ENCODE peak calls at places on chromosome 13, in six cellular contexts. X is adipocyte; I is bronchial epithelial cell; D is MCF 10A; J is effector memory CD4-positive, alpha-beta T cell; T is endothelial cell. P is an unnamed sample.

GRCh38 chr13:81487151-81487550 is 1146.2 kb upstream of the SPRY2 start:
- DNase-seq in X (peak; percentile 70), I (peak; percentile 63), D (peak; percentile 70), J (no peak), T (peak; percentile 53), P (peak; percentile 50)

GRCh38 chr13:98801626-98802418 is 49.4 kb upstream of the SLC15A1 start:
- DNase-seq in X (no peak), I (no peak), D (no peak), J (no peak), T (no peak), P (no peak)

GRCh38 chr13:101785858-101786257 is 333.4 kb downstream of the ITGBL1 start:
- DNase-seq in X (peak; percentile 69), I (peak; percentile 25), D (peak; percentile 54), J (no peak), T (peak; percentile 49), P (peak; percentile 72)

GRCh38 chr13:36310417-36311108 is 12.9 kb upstream of the CCDC169 start:
- DNase-seq in X (no peak), I (no peak), D (no peak), J (no peak), T (no peak), P (no peak)

GRCh38 chr13:48303331-48304131 is at the start of gene RB1:
- DNase-seq in X (peak; percentile 97), I (peak; percentile 81), D (peak; percentile 92), J (peak; percentile 89), T (peak; percentile 85), P (peak; percentile 71)

GRCh38 chr13:106382569-106382968 is 152.9 kb downstream of the EFNB2 start:
- DNase-seq in X (no peak), I (no peak), D (no peak), J (no peak), T (no peak), P (no peak)

GRCh38 chr13:96811049-96811448 is 183.2 kb downstream of the OXGR1 start:
- DNase-seq in X (no peak), I (no peak), D (no peak), J (no peak), T (no peak), P (no peak)

GRCh38 chr13:71861769-71862168 is 5.2 kb downstream of the DACH1 start:
- DNase-seq in X (no peak), I (no peak), D (no peak), J (no peak), T (no peak), P (no peak)

GRCh38 chr13:113628291-113629270 is 29.4 kb downstream of the ATP4B start:
- DNase-seq in X (no peak), I (no peak), D (no peak), J (no peak), T (no peak), P (no peak)

GRCh38 chr13:94169783-94170513 is 309.5 kb downstream of the DCT start:
- DNase-seq in X (peak; percentile 40), I (no peak), D (no peak), J (no peak), T (no peak), P (no peak)

GRCh38 chr13:97258801-97259200 is 36.7 kb downstream of the MBNL2 start:
- DNase-seq in X (peak; percentile 61), I (no peak), D (no peak), J (no peak), T (no peak), P (no peak)

GRCh38 chr13:114112826-114113322 is 19.5 kb downstream of the RASA3 start:
- DNase-seq in X (no peak), I (no peak), D (no peak), J (no peak), T (no peak), P (no peak)

GRCh38 chr13:41354416-41354815 is 43.3 kb downstream of the NAA16 start:
- DNase-seq in X (no peak), I (no peak), D (peak; percentile 4), J (no peak), T (no peak), P (no peak)

GRCh38 chr13:32284927-32285632 is 30.1 kb downstream of the ZAR1L start:
- DNase-seq in X (peak; percentile 78), I (peak; percentile 76), D (peak; percentile 95), J (no peak), T (no peak), P (no peak)

GRCh38 chr13:31236211-31236786 is 36.5 kb downstream of the B3GLCT start:
- DNase-seq in X (peak; percentile 88), I (peak; percentile 55), D (peak; percentile 53), J (no peak), T (no peak), P (no peak)

GRCh38 chr13:50915562-50915961 is 6.0 kb downstream of the RNASEH2B start:
- DNase-seq in X (no peak), I (no peak), D (no peak), J (no peak), T (no peak), P (no peak)

GRCh38 chr13:32261567-32261966 is 53.6 kb downstream of the ZAR1L start:
- DNase-seq in X (peak; percentile 73), I (peak; percentile 71), D (peak; percentile 95), J (no peak), T (no peak), P (no peak)

GRCh38 chr13:48505597-48506091 is 27.2 kb downstream of the RCBTB2 start:
- DNase-seq in X (peak; percentile 90), I (peak; percentile 30), D (no peak), J (peak; percentile 12), T (no peak), P (no peak)

GRCh38 chr13:106533940-106534843 is 1.3 kb downstream of the EFNB2 start:
- DNase-seq in X (peak; percentile 83), I (peak; percentile 33), D (peak; percentile 77), J (no peak), T (peak; percentile 24), P (no peak)

GRCh38 chr13:75468098-75468497 is 13.9 kb downstream of the TBC1D4 start:
- DNase-seq in X (peak; percentile 42), I (no peak), D (no peak), J (no peak), T (no peak), P (no peak)

GRCh38 chr13:85558118-85558517 is 241.1 kb downstream of the SLITRK6 start:
- DNase-seq in X (no peak), I (no peak), D (no peak), J (no peak), T (no peak), P (no peak)

GRCh38 chr13:19864339-19865309 is 1.2 kb upstream of the ZMYM5 start:
- DNase-seq in X (peak; percentile 62), I (peak; percentile 59), D (peak; percentile 70), J (peak; percentile 48), T (peak; percentile 66), P (peak; percentile 68)

P was measured in H9.